ENCODE peak calls at places on chromosome 7, in five cellular contexts. B is COR-L47; K is neural crest cell; V is stimulated activated CD4-positive, alpha-beta T cell treated with anti-CD3 and anti-CD28 coated beads, TNF-alpha, amount 100 ng/mL, for 4 hours; O is activated CD8-positive, alpha-beta T cell treated with anti-CD3 and anti-CD28 coated beads for 36 hours. A is an unnamed sample.

GRCh38 chr7:13414661-13415105 is 574.8 kb downstream of the ETV1 start:
- DNase-seq in O (no peak), B (no peak), K (no peak), V (no peak), A (no peak)

GRCh38 chr7:140557809-140558518 is 78.7 kb upstream of the MKRN1 start:
- DNase-seq in K (no peak), B (no peak), V (no peak), O (no peak), A (no peak)

GRCh38 chr7:131488361-131488760 is 68.1 kb downstream of the PODXL start:
- DNase-seq in K (no peak), V (no peak), O (no peak), B (no peak), A (no peak)

GRCh38 chr7:135834262-135834661 is 85.6 kb upstream of the FAM180A start:
- DNase-seq in V (no peak), O (no peak), K (no peak), B (no peak), A (peak; percentile 35)

GRCh38 chr7:105277341-105277740 is 111.4 kb downstream of the SRPK2 start:
- DNase-seq in K (no peak), B (no peak), V (no peak), O (no peak), A (no peak)

GRCh38 chr7:13988011-13988410 is 1.5 kb downstream of the ETV1 start:
- DNase-seq in B (no peak), K (no peak), V (no peak), O (no peak), A (no peak)

GRCh38 chr7:84247591-84247990 is 53.0 kb upstream of the SEMA3A start:
- DNase-seq in B (no peak), K (no peak), O (no peak), V (no peak), A (no peak)

GRCh38 chr7:67947651-67948050 is 951.0 kb downstream of the TYW1 start:
- DNase-seq in O (no peak), K (no peak), B (no peak), V (no peak), A (no peak)

GRCh38 chr7:22549667-22550513 is 49.9 kb upstream of the STEAP1B start:
- DNase-seq in V (no peak), K (peak; percentile 34), B (peak; percentile 63), O (peak; percentile 50), A (no peak)

GRCh38 chr7:110144599-110144998 is 946.3 kb upstream of the LRRN3 start:
- DNase-seq in B (no peak), V (no peak), O (no peak), K (no peak), A (no peak)

GRCh38 chr7:35993663-35994622 is 159.1 kb upstream of the EEPD1 start:
- DNase-seq in K (no peak), B (no peak), V (no peak), O (no peak), A (no peak)

GRCh38 chr7:46879783-46880182 is 702.1 kb downstream of the TNS3 start:
- DNase-seq in B (no peak), K (no peak), O (no peak), V (no peak), A (no peak)

GRCh38 chr7:29447828-29448227 is 115.8 kb upstream of the PRR15 start:
- DNase-seq in O (no peak), B (no peak), V (no peak), K (no peak), A (no peak)

GRCh38 chr7:157056246-157056645 is 45.8 kb upstream of the MNX1 start:
- DNase-seq in O (no peak), K (no peak), V (no peak), B (no peak), A (no peak)

GRCh38 chr7:65239707-65240352 is 133.8 kb upstream of the ZNF92 start:
- DNase-seq in O (no peak), B (peak; percentile 25), V (no peak), K (peak; percentile 74), A (no peak)

GRCh38 chr7:98755138-98755898 is 114.5 kb downstream of the TMEM130 start:
- DNase-seq in V (no peak), B (peak; percentile 8), O (no peak), K (no peak), A (no peak)

GRCh38 chr7:67022501-67022900 is 25.9 kb downstream of the TYW1 start:
- DNase-seq in O (no peak), B (no peak), K (no peak), V (no peak), A (no peak)

GRCh38 chr7:123797673-123798526 is 47.1 kb upstream of the HYAL4 start:
- DNase-seq in K (no peak), O (no peak), V (no peak), B (peak; percentile 27), A (no peak)

GRCh38 chr7:23356726-23357125 is 57.6 kb downstream of the MALSU1 start:
- DNase-seq in O (peak; percentile 19), B (no peak), V (no peak), K (no peak), A (no peak)

GRCh38 chr7:147492621-147493020 is 1097.9 kb upstream of the C7orf33 start:
- DNase-seq in V (no peak), K (no peak), O (no peak), B (no peak), A (no peak)

GRCh38 chr7:137962875-137963507 is 38.9 kb downstream of the CREB3L2 start:
- DNase-seq in B (no peak), K (no peak), V (no peak), O (no peak), A (no peak)

GRCh38 chr7:32479574-32480200 is 10.5 kb downstream of the LSM5 start:
- DNase-seq in B (peak; percentile 27), O (peak; percentile 55), K (peak; percentile 28), V (no peak), A (peak; percentile 24)

GRCh38 chr7:139965942-139966628 is 96.7 kb downstream of the PARP12 start:
- DNase-seq in B (no peak), K (no peak), V (no peak), O (no peak), A (no peak)

GRCh38 chr7:142939226-142939910 is at the start of gene LLCFC1:
- DNase-seq in O (peak; percentile 10), B (peak; percentile 1), V (no peak), K (no peak), A (peak; percentile 20)

GRCh38 chr7:135467207-135467711 is 42.6 kb downstream of the CNOT4 start:
- DNase-seq in V (no peak), O (no peak), B (no peak), K (no peak), A (no peak)